ENCODE peak calls at places on chromosomes 2 and 18, in five cellular contexts. L is ascending aorta, U is cardiac muscle cell, E is H9, A is mammary epithelial cell. X is an unnamed sample. For H3K4me1, the result is how much of the 10 kb centered on the place peaks cover.

GRCh38 chr2:3461781-3462492 is 57.4 kb downstream of the ADI1 start:
- DNase-seq in L (peak), U (peak), E (no peak), A (peak), X (no peak)

GRCh38 chr18:3665780-3666525 is 216.0 kb downstream of the TGIF1 start:
- DNase-seq in L (peak), U (peak), E (peak), A (peak), X (peak)

GRCh38 chr18:75173125-75173432 is 35.9 kb downstream of the PTGR3 start:
- DNase-seq in L (no peak), U (no peak), E (no peak), A (no peak), X (no peak)

GRCh38 chr18:76494181-76494540 is 881 bp downstream of the ZNF516 start:
- DNase-seq in L (no peak), U (peak), E (no peak), A (peak), X (no peak)

GRCh38 chr2:202941771-202942170 is 29.7 kb downstream of the CARF start:
- DNase-seq in L (no peak), U (no peak), E (no peak), A (no peak), X (no peak)

GRCh38 chr18:8471373-8471772 is 137.9 kb upstream of the RAB12 start:
- DNase-seq in L (no peak), U (no peak), E (no peak), A (no peak), X (no peak)

GRCh38 chr2:181357979-181358378 is 99.2 kb upstream of the ITGA4 start:
- DNase-seq in L (no peak), U (no peak), E (no peak), A (no peak), X (no peak)

GRCh38 chr2:443754-444153 is 155.9 kb upstream of the ALKAL2 start:
- DNase-seq in L (no peak), U (no peak), E (no peak), A (no peak), X (no peak)

GRCh38 chr18:10245517-10246175 is 208.8 kb upstream of the APCDD1 start:
- DNase-seq in L (no peak), U (no peak), E (no peak), A (no peak), X (no peak)

GRCh38 chr2:10552871-10553245 is 104.7 kb upstream of the ODC1 start:
- DNase-seq in L (no peak), U (no peak), E (no peak), A (no peak), X (peak)

GRCh38 chr2:50872543-50872942 is 159.4 kb downstream of the NRXN1 start:
- DNase-seq in L (no peak), U (no peak), E (no peak), A (no peak), X (no peak)

GRCh38 chr2:190841707-190842505 is 38.7 kb upstream of the GLS start:
- DNase-seq in L (no peak), U (no peak), E (no peak), A (peak), X (no peak)

GRCh38 chr2:15205562-15205961 is 355.6 kb downstream of the NBAS start:
- DNase-seq in L (no peak), U (no peak), E (no peak), A (no peak), X (no peak)

GRCh38 chr18:79766308-79766707 is 31.4 kb upstream of the KCNG2 start:
- DNase-seq in L (no peak), U (no peak), E (no peak), A (no peak), X (no peak)

GRCh38 chr2:129801575-129801974 is 177.9 kb upstream of the RAB6C start:
- DNase-seq in L (no peak), U (no peak), E (no peak), A (peak), X (no peak)

GRCh38 chr2:86038291-86039081 is 67.2 kb downstream of the POLR1A start:
- DNase-seq in L (peak), U (no peak), E (no peak), A (no peak), X (no peak)

GRCh38 chr2:229917793-229918192 is 4.0 kb downstream of the TRIP12 start:
- DNase-seq in L (no peak), U (no peak), E (no peak), A (peak), X (no peak)
- H3K4me1 ChIP-seq in L (under half), U (under half), E (under half), A (under half), X (under half)

DNA sequence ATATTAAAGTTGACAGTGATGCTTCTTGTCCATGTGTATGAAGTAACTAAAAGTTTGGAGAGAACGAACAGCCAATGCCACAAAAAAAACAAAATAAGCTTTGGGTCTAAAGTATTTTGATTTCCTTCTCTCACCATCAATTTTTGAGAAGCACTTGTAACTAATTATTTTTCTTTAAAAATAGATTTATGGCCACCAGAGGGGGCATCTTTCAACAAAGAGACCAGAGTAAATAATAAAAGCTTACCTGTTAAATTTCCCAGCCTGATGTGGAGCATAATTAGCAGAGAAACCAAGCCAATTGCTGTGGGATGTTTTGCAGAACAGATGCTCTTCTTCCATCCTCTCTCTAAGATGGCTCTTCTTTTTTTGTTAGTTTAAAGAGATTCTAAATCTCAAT is 29.0 kb downstream of the LINC00305 start:
- DNase-seq in L (no peak), U (peak), E (no peak), A (no peak), X (no peak)
- TF ChIP-seq CTCF in L (no peak), U (peak), E (peak), A (no peak), X (no peak)

GRCh38 chr2:128319773-128320608 is 1.3 kb upstream of the HS6ST1 start:
- DNase-seq in L (peak), U (no peak), E (peak), A (no peak), X (peak)

GRCh38 chr2:128317186-128317897 is 1.3 kb downstream of the HS6ST1 start:
- DNase-seq in L (peak), U (peak), E (peak), A (peak), X (peak)

GRCh38 chr2:128319457-128319772 is 747 bp upstream of the HS6ST1 start:
- DNase-seq in L (no peak), U (no peak), E (no peak), A (no peak), X (peak)

GRCh38 chr2:128320609-128321420 is 2.1 kb upstream of the HS6ST1 start:
- DNase-seq in L (peak), U (no peak), E (no peak), A (no peak), X (peak)

DNA sequence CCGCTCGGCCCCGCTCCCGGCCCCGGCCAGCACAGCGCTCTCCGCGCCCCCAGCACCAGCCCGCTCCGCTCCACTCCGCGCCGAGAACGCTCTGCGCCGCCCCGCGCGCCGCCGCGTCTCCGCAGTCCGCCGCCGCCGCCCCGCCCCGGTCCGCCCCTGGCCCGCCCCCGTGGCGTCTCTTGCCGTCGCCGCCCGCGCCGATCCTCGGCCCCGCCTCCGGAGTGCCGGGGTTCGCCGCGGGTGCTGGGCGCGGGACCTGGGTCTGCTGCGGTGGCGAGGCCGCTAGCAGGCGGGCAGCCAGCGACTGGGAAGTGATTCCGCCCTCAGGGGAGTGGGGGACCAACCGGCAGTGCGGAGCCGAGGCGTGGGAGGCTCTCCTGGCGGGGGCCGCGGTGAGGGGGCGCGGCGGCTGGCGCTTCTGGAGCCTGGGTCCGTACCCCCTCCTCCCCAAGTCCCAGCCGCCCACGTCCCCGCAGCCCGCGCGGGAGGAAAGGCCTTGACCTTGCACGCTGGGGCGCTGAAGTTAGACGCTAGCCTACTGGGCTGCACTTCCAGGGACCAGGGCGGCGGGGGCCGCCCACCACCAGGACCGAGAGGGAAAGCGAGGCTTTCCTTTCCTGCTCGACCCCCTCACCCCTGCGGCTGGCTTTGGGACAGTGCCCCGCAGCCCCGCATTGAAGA is at the start of gene HS6ST1:
- DNase-seq in L (peak), U (peak), E (peak), A (peak), X (peak)
- H3K4me1 ChIP-seq in L (under half), U (under half), E (under half), A (under half), X (under half)

GRCh38 chr2:83972123-83972522 is 487.0 kb downstream of the SUCLG1 start:
- DNase-seq in L (no peak), U (no peak), E (no peak), A (no peak), X (no peak)

GRCh38 chr2:83969085-83969484 is 490.0 kb downstream of the SUCLG1 start:
- DNase-seq in L (no peak), U (no peak), E (no peak), A (no peak), X (peak)

GRCh38 chr2:83970262-83970929 is 488.7 kb downstream of the SUCLG1 start:
- DNase-seq in L (no peak), U (no peak), E (no peak), A (no peak), X (no peak)

GRCh38 chr2:83971547-83971946 is 487.5 kb downstream of the SUCLG1 start:
- DNase-seq in L (no peak), U (no peak), E (no peak), A (no peak), X (no peak)

GRCh38 chr2:83967854-83968253 is 491.2 kb downstream of the SUCLG1 start:
- DNase-seq in L (no peak), U (no peak), E (no peak), A (peak), X (no peak)
- TF ChIP-seq CTCF in L (no peak), U (no peak), E (peak), A (peak), X (no peak)

DNA sequence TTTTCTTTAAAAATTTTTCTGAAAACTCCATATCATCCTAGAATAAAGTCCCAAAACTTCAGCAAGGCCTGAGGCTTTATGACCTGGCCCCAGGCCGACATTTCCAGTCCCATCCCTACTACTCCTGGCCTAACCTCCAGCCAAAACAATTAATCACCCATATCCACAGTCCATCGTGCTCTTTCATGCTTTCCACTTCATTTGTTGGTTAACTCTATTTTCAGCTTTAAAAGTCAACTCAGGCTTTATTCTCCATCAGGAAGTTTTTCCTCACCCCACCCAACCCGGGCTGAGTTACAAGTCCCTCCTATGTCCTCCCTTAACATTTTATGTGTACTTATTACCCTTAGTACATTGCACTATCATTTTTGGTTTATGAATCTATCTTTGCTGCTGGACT is 27.7 kb upstream of the SPTBN1 start:
- DNase-seq in L (no peak), U (no peak), E (no peak), A (no peak), X (peak)
- H3K4me1 ChIP-seq in L (under half), U (under half), E (under half), A (under half), X (under half)

DNA sequence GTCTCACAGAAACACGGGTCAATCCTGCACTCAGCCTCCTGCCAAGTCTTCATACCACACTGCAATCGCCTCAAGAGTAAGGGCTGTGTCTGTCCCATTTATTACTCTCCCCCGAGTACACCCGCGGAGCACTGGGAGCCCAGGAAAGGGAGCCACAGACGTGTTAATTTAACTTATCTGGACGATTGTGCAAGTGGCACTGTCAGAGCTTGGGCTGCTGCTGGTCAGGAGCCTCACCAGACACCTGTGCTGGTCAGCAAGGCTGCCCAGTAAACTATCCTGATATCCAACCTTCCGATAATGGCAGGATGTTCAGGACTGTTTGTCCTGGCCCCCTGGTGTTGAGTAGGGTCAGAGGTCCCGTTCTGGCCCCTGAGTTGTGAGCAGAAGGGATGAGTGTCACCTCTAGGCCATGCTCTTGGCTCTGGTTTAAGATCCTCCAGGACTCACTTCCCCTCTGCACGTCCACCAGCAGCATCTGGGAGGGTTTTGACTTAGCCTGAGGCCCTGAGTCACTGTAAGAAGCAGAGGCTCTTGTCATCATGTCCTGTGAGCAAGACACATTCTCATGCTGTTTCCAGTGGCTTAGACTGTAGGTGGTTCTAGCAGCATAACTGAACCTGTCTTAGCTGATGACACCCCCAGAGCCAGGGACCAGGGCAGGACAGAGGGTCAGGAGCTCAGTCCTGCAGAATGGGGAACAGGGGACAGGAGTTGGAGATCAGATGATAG is 82.5 kb upstream of the ARL4C start:
- DNase-seq in L (no peak), U (no peak), E (no peak), A (peak), X (no peak)
- TF ChIP-seq CTCF in L (no peak), U (no peak), E (no peak), A (no peak), X (no peak)

GRCh38 chr2:45808294-45808693 is 156.8 kb downstream of the PRKCE start:
- DNase-seq in L (no peak), U (no peak), E (no peak), A (no peak), X (no peak)

GRCh38 chr2:45806563-45807358 is 155.3 kb downstream of the PRKCE start:
- DNase-seq in L (no peak), U (no peak), E (no peak), A (no peak), X (no peak)

GRCh38 chr2:45812039-45812500 is 160.6 kb downstream of the PRKCE start:
- DNase-seq in L (no peak), U (no peak), E (no peak), A (peak), X (no peak)

GRCh38 chr2:45813003-45813601 is 161.6 kb downstream of the PRKCE start:
- DNase-seq in L (no peak), U (no peak), E (no peak), A (no peak), X (no peak)

DNA sequence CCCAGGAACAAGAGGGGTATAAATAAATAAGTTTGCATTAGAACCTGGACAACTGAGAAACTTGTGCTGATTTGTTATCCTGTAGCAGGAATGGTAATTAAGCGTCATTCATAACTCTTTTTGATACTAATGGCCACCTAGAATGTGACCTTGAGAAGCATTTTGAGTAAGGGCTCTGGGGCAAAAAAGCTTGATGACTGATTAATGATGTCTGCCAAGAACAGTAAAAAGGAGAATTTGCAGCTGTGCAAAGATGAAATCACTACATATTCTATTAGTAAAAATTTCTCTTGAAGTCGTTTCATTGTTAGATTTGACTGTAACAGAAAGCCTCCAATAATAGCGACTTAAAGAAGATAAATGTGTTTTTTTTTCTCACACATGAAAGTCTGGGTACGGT is 157.7 kb downstream of the PRKCE start:
- DNase-seq in L (no peak), U (no peak), E (no peak), A (no peak), X (no peak)
- H3K4me1 ChIP-seq in L (under half), U (under half), E (under half), A (under half), X (under half)

GRCh38 chr2:48545244-48545643 is 15.3 kb downstream of the STON1 start:
- DNase-seq in L (no peak), U (no peak), E (peak), A (no peak), X (no peak)
- TF ChIP-seq CTCF in L (no peak), U (no peak), E (peak), A (no peak), X (no peak)

DNA sequence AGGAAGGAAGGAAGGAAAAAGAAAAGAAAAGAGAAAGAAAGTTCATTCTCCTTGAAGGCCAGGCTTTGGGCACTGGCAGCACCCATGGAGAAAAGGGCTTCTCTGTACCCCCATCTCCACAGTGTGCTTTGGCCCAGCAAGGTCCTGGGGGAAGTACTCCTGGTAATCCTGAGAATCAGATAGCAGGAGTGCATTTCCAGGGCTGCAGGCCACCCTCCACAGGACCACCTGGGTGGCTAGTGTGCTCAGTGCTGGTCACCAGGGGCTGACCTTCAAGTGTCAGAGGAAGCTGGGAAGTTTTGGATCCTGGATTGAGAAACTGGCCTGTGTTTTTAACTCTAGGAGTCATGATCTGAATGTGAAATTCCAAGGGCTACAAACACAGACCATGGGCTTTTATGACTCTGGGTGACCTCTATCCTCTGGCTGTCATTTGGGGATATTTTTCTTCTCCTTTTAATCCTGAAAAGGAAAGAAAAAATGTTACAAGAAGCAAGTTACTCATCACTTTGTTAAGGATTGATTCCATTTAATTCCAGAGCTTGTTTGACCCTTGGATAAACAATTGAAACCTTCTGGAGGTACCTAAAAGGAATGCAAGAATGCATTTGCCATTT is 9.3 kb downstream of the RHOB start:
- DNase-seq in L (peak), U (no peak), E (no peak), A (no peak), X (no peak)
- H3K4me1 ChIP-seq in L (under half), U (under half), E (under half), A (under half), X (under half)

GRCh38 chr2:126358122-126358521 is 297.8 kb upstream of the GYPC start:
- DNase-seq in L (no peak), U (no peak), E (no peak), A (no peak), X (no peak)

GRCh38 chr2:126359494-126359893 is 296.5 kb upstream of the GYPC start:
- DNase-seq in L (no peak), U (no peak), E (no peak), A (no peak), X (no peak)
- TF ChIP-seq CTCF in L (no peak), U (peak), E (peak), A (peak), X (no peak)

X was measured in kidney.